ENCODE peak calls at places on chromosomes 3 and 15, in eight cellular contexts. V is glutamatergic neuron; Z is left colon; T is hepatocyte; Y is M059J; J is stimulated activated CD8-positive, alpha-beta memory T cell treated with anti-CD3 and anti-CD28 coated beads, Interleukin-7, amount 100 ng/mL, for 1 hour; R is mucosa of descending colon; F is HCEC 1CT. D is an unnamed sample.

GRCh38 chr15:92451225-92451825 is 57.6 kb downstream of the ST8SIA2 start:
- DNase-seq in V (no peak), Z (no peak), T (no peak), Y (peak), J (no peak), R (no peak), F (no peak), D (no peak)

GRCh38 chr3:115624029-115624645 is 827 bp downstream of the GAP43 start:
- DNase-seq in V (peak), Z (no peak), T (no peak), Y (no peak), J (no peak), R (no peak), F (no peak), D (no peak)

GRCh38 chr3:139198929-139199328 is 144.9 kb upstream of the MRPS22 start:
- DNase-seq in V (no peak), Z (no peak), T (no peak), Y (peak), J (no peak), R (no peak), F (no peak), D (no peak)

GRCh38 chr15:89101302-89102191 is 13.3 kb downstream of the ABHD2 start:
- DNase-seq in V (no peak), Z (peak), T (peak), Y (peak), J (no peak), R (no peak), F (peak), D (peak)

GRCh38 chr15:23038741-23039150 is 623 bp downstream of the TUBGCP5 start:
- DNase-seq in V (no peak), Z (no peak), T (peak), Y (peak), J (no peak), R (peak), F (peak), D (peak)

GRCh38 chr15:62316413-62317060 is 151.5 kb upstream of the C2CD4B start:
- DNase-seq in V (no peak), Z (no peak), T (no peak), Y (no peak), J (no peak), R (no peak), F (no peak), D (no peak)

GRCh38 chr3:182364723-182365650 is 428.3 kb upstream of the ATP11B start:
- DNase-seq in V (no peak), Z (no peak), T (no peak), Y (peak), J (no peak), R (peak), F (no peak), D (peak)

GRCh38 chr3:120102232-120102631 is 8.0 kb upstream of the GSK3B start:
- DNase-seq in V (no peak), Z (no peak), T (no peak), Y (no peak), J (no peak), R (no peak), F (no peak), D (no peak)

GRCh38 chr3:15007681-15008141 is 57.4 kb downstream of the MRPS25 start:
- DNase-seq in V (no peak), Z (no peak), T (no peak), Y (peak), J (no peak), R (no peak), F (peak), D (no peak)

GRCh38 chr15:52789008-52789600 is 1.0 kb downstream of the ONECUT1 start:
- DNase-seq in V (no peak), Z (no peak), T (no peak), Y (no peak), J (no peak), R (no peak), F (no peak), D (no peak)

GRCh38 chr3:66392512-66392911 is 108.3 kb downstream of the LRIG1 start:
- DNase-seq in V (no peak), Z (no peak), T (no peak), Y (no peak), J (no peak), R (no peak), F (no peak), D (no peak)

GRCh38 chr15:57694264-57694663 is 12.2 kb upstream of the POLR2M start:
- DNase-seq in V (no peak), Z (no peak), T (no peak), Y (no peak), J (no peak), R (no peak), F (peak), D (no peak)

GRCh38 chr3:36653095-36653494 is 111.3 kb downstream of the DCLK3 start:
- DNase-seq in V (no peak), Z (no peak), T (peak), Y (peak), J (no peak), R (no peak), F (peak), D (no peak)